ENCODE peak calls at places on chromosome X, in four cellular contexts. I, C, P and V are unnamed samples.
A peak's percentile ranks its signal among the peaks of the same experiment; 100 is the strongest.

GRCh38 chrX:25034889-25035288 is 19.1 kb upstream of the ARX start:
- DNase-seq in I (no peak), C (peak; percentile 3), P (no peak), V (no peak)

GRCh38 chrX:138128025-138128671 is 562.2 kb downstream of the ZIC3 start:
- DNase-seq in I (no peak), C (peak; percentile 30), P (no peak), V (peak; percentile 1)

GRCh38 chrX:8731579-8732395 is at the start of gene ANOS1:
- DNase-seq in I (peak; percentile 41), C (no peak), P (no peak), V (no peak)

GRCh38 chrX:8245411-8245810 is 74.3 kb upstream of the VCX2 start:
- DNase-seq in I (no peak), C (no peak), P (no peak), V (no peak)

GRCh38 chrX:117274943-117275342 is 812.2 kb upstream of the CT83 start:
- DNase-seq in I (no peak), C (no peak), P (no peak), V (no peak)

GRCh38 chrX:155068165-155068564 is 2.8 kb downstream of the CMC4 start:
- DNase-seq in I (no peak), C (peak; percentile 45), P (no peak), V (peak; percentile 32)

GRCh38 chrX:78532363-78532762 is 126.8 kb downstream of the RTL3 start:
- DNase-seq in I (no peak), C (no peak), P (no peak), V (no peak)

GRCh38 chrX:78979789-78980464 is 34.7 kb downstream of the P2RY10 start:
- DNase-seq in I (no peak), C (no peak), P (no peak), V (no peak)

GRCh38 chrX:130172127-130172834 is 519 bp downstream of the RAB33A start:
- DNase-seq in I (no peak), C (no peak), P (no peak), V (no peak)

GRCh38 chrX:115560211-115560977 is 580 bp upstream of the PLS3 start:
- DNase-seq in I (no peak), C (no peak), P (no peak), V (no peak)

GRCh38 chrX:135695471-135695870 is 18.0 kb upstream of the CT45A1 start:
- DNase-seq in I (no peak), C (no peak), P (no peak), V (no peak)

GRCh38 chrX:74492720-74493201 is 71.5 kb downstream of the SLC16A2 start:
- DNase-seq in I (no peak), C (no peak), P (no peak), V (no peak)

GRCh38 chrX:107676559-107677378 is 48.5 kb downstream of the PRPS1 start:
- DNase-seq in I (peak; percentile 90), C (peak; percentile 88), P (peak; percentile 50), V (peak; percentile 78)

GRCh38 chrX:13863326-13863725 is 46.4 kb upstream of the GPM6B start:
- DNase-seq in I (no peak), C (no peak), P (no peak), V (no peak)

GRCh38 chrX:149453030-149453429 is 52.1 kb downstream of the IDS start:
- DNase-seq in I (no peak), C (peak; percentile 60), P (no peak), V (peak; percentile 39)

GRCh38 chrX:21702725-21703228 is 44.6 kb upstream of the KLHL34 start:
- DNase-seq in I (no peak), C (no peak), P (no peak), V (no peak)

GRCh38 chrX:40090050-40090804 is 7.5 kb downstream of the BCOR start:
- DNase-seq in I (peak; percentile 57), C (no peak), P (no peak), V (no peak)

GRCh38 chrX:110167952-110168451 is 149.9 kb downstream of the AMMECR1 start:
- DNase-seq in I (no peak), C (peak; percentile 18), P (no peak), V (no peak)

GRCh38 chrX:45771114-45771513 is 570.4 kb upstream of the DIPK2B start:
- DNase-seq in I (peak; percentile 49), C (peak; percentile 93), P (peak; percentile 75), V (peak; percentile 92)

GRCh38 chrX:44330227-44330626 is 13.2 kb downstream of the EFHC2 start:
- DNase-seq in I (no peak), C (no peak), P (no peak), V (no peak)

GRCh38 chrX:96692454-96692853 is 7.8 kb downstream of the DIAPH2 start:
- DNase-seq in I (no peak), C (peak; percentile 43), P (no peak), V (no peak)

GRCh38 chrX:12741416-12741815 is 49.8 kb upstream of the PRPS2 start:
- DNase-seq in I (no peak), C (no peak), P (no peak), V (no peak)

GRCh38 chrX:121902463-121902862 is 855.1 kb downstream of the GLUD2 start:
- DNase-seq in I (no peak), C (no peak), P (no peak), V (no peak)

GRCh38 chrX:96436105-96436504 is 248.5 kb upstream of the DIAPH2 start:
- DNase-seq in I (no peak), C (peak; percentile 73), P (peak; percentile 7), V (no peak)

GRCh38 chrX:106415276-106415895 is 196.4 kb upstream of the RADX start:
- DNase-seq in I (no peak), C (peak; percentile 7), P (no peak), V (no peak)

GRCh38 chrX:52422884-52423283 is 54.1 kb downstream of the XAGE2 start:
- DNase-seq in I (no peak), C (peak; percentile 88), P (peak; percentile 16), V (no peak)

DNA sequence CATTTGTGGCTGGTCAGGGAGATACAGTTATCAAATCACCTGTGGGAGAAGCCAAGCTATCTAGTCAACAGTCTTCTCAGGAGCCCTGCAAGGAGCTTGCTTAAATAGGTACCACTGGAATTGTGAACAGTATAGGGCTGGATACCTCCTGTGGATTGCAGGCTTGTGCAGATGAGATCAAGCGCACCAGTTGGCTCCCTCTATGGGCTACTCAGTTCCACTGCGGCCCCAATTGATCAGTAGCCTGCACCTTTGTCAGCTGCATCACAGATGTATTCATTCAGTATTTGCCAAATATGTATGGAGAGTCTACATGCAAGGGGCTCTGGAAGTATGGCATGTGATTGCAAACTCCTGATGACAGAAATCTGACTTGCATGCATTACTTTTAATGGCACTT is 28.6 kb downstream of the TEX13A start:
- DNase-seq in I (no peak), C (no peak), P (no peak), V (no peak)
- TF ChIP-seq CTCF in I (no peak), C (peak; percentile 8), P (peak; percentile 47), V (peak; percentile 23)

DNA sequence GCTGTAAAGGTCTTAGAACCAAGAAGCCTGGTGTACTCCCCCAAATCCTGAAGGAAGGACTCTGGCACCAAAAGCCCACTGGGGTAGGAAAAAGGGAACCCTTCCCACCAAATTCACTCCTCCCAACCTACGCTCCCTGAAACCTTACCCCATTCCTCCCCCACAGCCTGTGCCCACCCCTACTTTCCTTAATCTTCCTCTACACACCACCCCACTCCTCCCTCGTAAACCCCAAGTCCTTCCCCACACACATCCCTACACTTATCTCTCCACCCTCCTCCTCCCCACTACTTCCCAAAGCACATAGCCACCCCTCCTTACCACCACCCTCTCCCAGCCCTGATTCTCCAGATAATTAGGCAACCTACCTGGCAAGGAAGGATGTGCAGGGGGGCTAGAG is 1.7 kb downstream of the ZMYM3 start:
- DNase-seq in I (no peak), C (no peak), P (no peak), V (no peak)
- H3K4me3 ChIP-seq in I (no peak overlapping the region), C (peak overlapping the region; percentile 77), P (peak overlapping the region; percentile 76), V (peak overlapping the region; percentile 70)

DNA sequence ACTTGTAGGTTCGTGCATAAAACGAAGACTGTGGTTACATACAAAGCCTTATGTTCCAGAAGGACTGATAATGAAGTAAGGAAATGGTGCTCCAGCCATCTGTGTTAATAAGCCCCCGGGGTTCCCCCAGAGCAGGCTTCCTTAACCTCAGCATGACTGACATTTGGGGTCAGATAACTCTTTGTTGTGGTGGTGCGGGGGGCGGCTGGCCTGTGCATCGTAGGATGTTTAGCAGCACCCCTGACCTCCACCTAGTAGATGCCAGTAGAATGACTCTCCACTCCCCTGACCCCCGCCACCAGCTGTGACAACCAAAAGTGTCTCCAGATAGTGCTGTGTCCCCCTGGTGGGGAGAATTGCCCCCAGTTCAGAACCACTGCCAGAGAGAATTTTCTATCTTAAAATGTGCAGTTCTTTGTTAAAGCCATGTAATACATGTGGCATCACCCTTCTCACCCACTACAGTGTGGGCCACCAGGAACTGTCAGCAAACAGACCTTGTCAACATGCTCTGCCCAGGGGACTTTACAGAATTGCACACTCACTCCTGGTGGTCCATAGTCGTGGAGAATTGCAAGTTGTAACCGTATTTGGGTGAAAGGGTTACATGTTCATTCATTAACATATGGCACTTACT is 7.5 kb downstream of the SH3KBP1 start:
- DNase-seq in I (no peak), C (no peak), P (no peak), V (no peak)
- TF ChIP-seq CTCF in I (no peak), C (no peak), P (no peak), V (no peak)

GRCh38 chrX:15157624-15158023 is 112.3 kb downstream of the ASB9 start:
- DNase-seq in I (no peak), C (no peak), P (no peak), V (no peak)

GRCh38 chrX:15158350-15158735 is 111.5 kb downstream of the ASB9 start:
- DNase-seq in I (no peak), C (no peak), P (no peak), V (no peak)

GRCh38 chrX:15163131-15163530 is 106.8 kb downstream of the ASB9 start:
- DNase-seq in I (no peak), C (no peak), P (no peak), V (no peak)

GRCh38 chrX:15158736-15159406 is 111.0 kb downstream of the ASB9 start:
- DNase-seq in I (no peak), C (no peak), P (no peak), V (no peak)

DNA sequence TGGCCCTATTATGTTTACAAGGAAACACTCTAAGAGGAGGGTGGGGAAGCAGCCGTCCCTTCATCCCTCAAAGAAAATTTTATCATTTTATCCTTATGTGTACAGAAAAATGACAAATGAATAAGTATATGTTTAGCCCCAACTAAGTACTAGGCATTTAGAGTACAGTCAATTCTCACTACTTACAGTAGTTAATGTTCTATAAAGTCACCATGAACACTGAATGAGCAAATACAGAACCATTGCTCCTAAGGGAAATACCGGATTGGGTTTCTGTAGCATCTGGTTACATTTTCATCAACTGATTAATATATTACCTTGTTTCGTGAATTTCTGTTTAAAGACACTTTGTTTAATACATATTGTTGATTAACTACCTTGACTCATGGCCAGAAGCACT is 109.3 kb downstream of the ASB9 start:
- DNase-seq in I (no peak), C (no peak), P (no peak), V (no peak)
- H3K4me3 ChIP-seq in I (no peak overlapping the region), C (no peak overlapping the region), P (no peak overlapping the region), V (no peak overlapping the region)

GRCh38 chrX:75623535-75623934 is 100.7 kb upstream of the ZDHHC15 start:
- DNase-seq in I (no peak), C (no peak), P (no peak), V (no peak)
- TF ChIP-seq CTCF in I (no peak), C (no peak), P (no peak), V (no peak)